ENCODE peak calls at places on chromosomes 11 and 22, in ten cellular contexts. P is K562; S is naive thymus-derived CD4-positive, alpha-beta T cell; E is naive B cell; Q is sciatic nerve; I is stimulated activated effector memory CD8-positive, alpha-beta T cell treated with anti-CD3 and anti-CD28 coated beads, Interleukin-12 subunit alpha, Interleukin-12 subunit beta, amount 100 ng/mL, for 72 hours; A is lung; Y is gastroesophageal sphincter; B is lower lobe of right lung; O is Right ventricle myocardium superior. L is an unnamed sample.

GRCh38 chr22:31106651-31107205 is 640 bp downstream of the SELENOM start:
- ATAC-seq in P (no peak), S (no peak), E (no peak), Q (peak; percentile 28), I (no peak), A (no peak), Y (peak; percentile 1), B (peak; percentile 31), O (peak; percentile 9), L (no peak)

GRCh38 chr11:111797145-111797581 is 31.0 kb upstream of the PPP2R1B start:
- ATAC-seq in P (peak; percentile 80), S (peak; percentile 46), E (peak; percentile 92), Q (peak; percentile 40), I (no peak), A (no peak), Y (no peak), B (peak; percentile 53), O (no peak), L (peak; percentile 50)

GRCh38 chr11:72478596-72479143 is 44.3 kb upstream of the CLPB start:
- ATAC-seq in P (no peak), S (no peak), E (no peak), Q (no peak), I (no peak), A (no peak), Y (no peak), B (no peak), O (no peak), L (no peak)

GRCh38 chr11:134560566-134561347 is 148.7 kb upstream of the B3GAT1 start:
- ATAC-seq in P (no peak), S (no peak), E (no peak), Q (no peak), I (no peak), A (no peak), Y (no peak), B (no peak), O (no peak), L (no peak)

GRCh38 chr11:8913961-8914660 is 3.1 kb downstream of the AKIP1 start:
- ATAC-seq in P (peak; percentile 16), S (peak; percentile 68), E (peak; percentile 54), Q (peak; percentile 32), I (peak; percentile 41), A (no peak), Y (no peak), B (no peak), O (no peak), L (no peak)

GRCh38 chr11:2919837-2920236 is 9.4 kb downstream of the PHLDA2 start:
- ATAC-seq in P (no peak), S (no peak), E (no peak), Q (no peak), I (no peak), A (no peak), Y (no peak), B (no peak), O (no peak), L (no peak)

GRCh38 chr11:117419136-117419914 is 91.7 kb downstream of the CEP164 start:
- ATAC-seq in P (no peak), S (no peak), E (no peak), Q (no peak), I (no peak), A (no peak), Y (no peak), B (no peak), O (no peak), L (no peak)

GRCh38 chr22:26045051-26045450 is 124.2 kb upstream of the SEZ6L start:
- ATAC-seq in P (no peak), S (no peak), E (no peak), Q (no peak), I (no peak), A (no peak), Y (no peak), B (no peak), O (no peak), L (no peak)

GRCh38 chr11:57434640-57435546 is 8.0 kb upstream of the SLC43A3 start:
- ATAC-seq in P (no peak), S (peak; percentile 44), E (no peak), Q (peak; percentile 93), I (no peak), A (peak; percentile 67), Y (peak; percentile 96), B (peak; percentile 89), O (peak; percentile 76), L (no peak)

GRCh38 chr11:22566293-22566692 is 59.3 kb downstream of the FANCF start:
- ATAC-seq in P (no peak), S (no peak), E (no peak), Q (no peak), I (no peak), A (no peak), Y (no peak), B (no peak), O (no peak), L (no peak)

GRCh38 chr11:35549787-35550186 is 24.4 kb upstream of the PAMR1 start:
- ATAC-seq in P (no peak), S (no peak), E (no peak), Q (no peak), I (no peak), A (peak; percentile 76), Y (no peak), B (peak; percentile 87), O (no peak), L (no peak)

GRCh38 chr11:14318581-14318981 is 40.4 kb downstream of the RRAS2 start:
- ATAC-seq in P (peak; percentile 43), S (no peak), E (no peak), Q (no peak), I (no peak), A (peak; percentile 54), Y (no peak), B (peak; percentile 67), O (no peak), L (no peak)

GRCh38 chr22:42052765-42053164 is 17.8 kb downstream of the NAGA start:
- ATAC-seq in P (no peak), S (no peak), E (no peak), Q (no peak), I (no peak), A (no peak), Y (no peak), B (no peak), O (no peak), L (peak; percentile 45)

GRCh38 chr11:126920833-126921232 is 79.7 kb downstream of the KIRREL3 start:
- ATAC-seq in P (no peak), S (no peak), E (no peak), Q (no peak), I (no peak), A (no peak), Y (no peak), B (no peak), O (no peak), L (no peak)

GRCh38 chr11:42407379-42407778 is 904.4 kb upstream of the API5 start:
- ATAC-seq in P (no peak), S (no peak), E (no peak), Q (no peak), I (no peak), A (no peak), Y (peak; percentile 19), B (no peak), O (no peak), L (no peak)

GRCh38 chr11:117230286-117230961 is 1.4 kb downstream of the PCSK7 start:
- ATAC-seq in P (no peak), S (peak; percentile 42), E (peak; percentile 37), Q (no peak), I (peak; percentile 70), A (no peak), Y (no peak), B (no peak), O (no peak), L (peak; percentile 66)

L was measured in stimulated activated memory B cell treated with anti-CD40 and anti-IgM and Interleukin-4, amounts not matched to agents 10 μg/mL and 1 μg/mL and 100 μg/mL, for 72 hours.